ENCODE peak calls at places on chromosome 6, in four cellular contexts. R is left ventricle myocardium inferior, Y is AG09309, X is PC-9. W is an unnamed sample.

GRCh38 chr6:36241728-36242127 is 28.1 kb upstream of the PNPLA1 start:
- DNase-seq in R (no peak), Y (no peak), X (no peak), W (no peak)

GRCh38 chr6:9537381-9537780 is 877.5 kb downstream of the TFAP2A start:
- DNase-seq in X (no peak), Y (peak; percentile 53), R (no peak), W (no peak)

GRCh38 chr6:112128208-112128607 is 40.8 kb downstream of the FAM229B start:
- DNase-seq in R (no peak), Y (no peak), X (no peak), W (no peak)

GRCh38 chr6:87932361-87932760 is 115.3 kb upstream of the SPACA1 start:
- DNase-seq in X (no peak), R (no peak), Y (no peak), W (no peak)

GRCh38 chr6:167549187-167549586 is 224.3 kb downstream of the TTLL2 start:
- DNase-seq in Y (no peak), R (no peak), X (no peak), W (no peak)

GRCh38 chr6:82268301-82268846 is 20.8 kb upstream of the IBTK start:
- DNase-seq in Y (no peak), X (no peak), R (no peak), W (no peak)

GRCh38 chr6:110075406-110075805 is 97.3 kb downstream of the GPR6 start:
- DNase-seq in Y (no peak), R (no peak), X (no peak), W (no peak)

GRCh38 chr6:3418521-3419060 is 38.3 kb downstream of the SLC22A23 start:
- DNase-seq in X (peak; percentile 90), R (no peak), Y (no peak), W (peak; percentile 33)

GRCh38 chr6:111715321-111715720 is 109.6 kb upstream of the TRAF3IP2 start:
- DNase-seq in R (no peak), X (no peak), Y (no peak), W (no peak)

GRCh38 chr6:115310156-115310555 is 750.5 kb downstream of the FRK start:
- DNase-seq in Y (no peak), X (no peak), R (no peak), W (no peak)

GRCh38 chr6:160088774-160089533 is 32.7 kb upstream of the SLC22A1 start:
- DNase-seq in R (no peak), Y (no peak), X (no peak), W (no peak)

GRCh38 chr6:26543953-26544352 is 5.8 kb downstream of the HMGN4 start:
- DNase-seq in X (no peak), R (no peak), Y (no peak), W (no peak)

GRCh38 chr6:125169058-125169457 is 15.5 kb downstream of the TPD52L1 start:
- DNase-seq in R (no peak), Y (no peak), X (no peak), W (no peak)

GRCh38 chr6:132236281-132236680 is 165.0 kb downstream of the MOXD1 start:
- DNase-seq in R (no peak), Y (no peak), X (no peak), W (no peak)

GRCh38 chr6:52749546-52750152 is 13.6 kb downstream of the GSTA2 start:
- DNase-seq in X (no peak), R (no peak), Y (no peak), W (no peak)

DNA sequence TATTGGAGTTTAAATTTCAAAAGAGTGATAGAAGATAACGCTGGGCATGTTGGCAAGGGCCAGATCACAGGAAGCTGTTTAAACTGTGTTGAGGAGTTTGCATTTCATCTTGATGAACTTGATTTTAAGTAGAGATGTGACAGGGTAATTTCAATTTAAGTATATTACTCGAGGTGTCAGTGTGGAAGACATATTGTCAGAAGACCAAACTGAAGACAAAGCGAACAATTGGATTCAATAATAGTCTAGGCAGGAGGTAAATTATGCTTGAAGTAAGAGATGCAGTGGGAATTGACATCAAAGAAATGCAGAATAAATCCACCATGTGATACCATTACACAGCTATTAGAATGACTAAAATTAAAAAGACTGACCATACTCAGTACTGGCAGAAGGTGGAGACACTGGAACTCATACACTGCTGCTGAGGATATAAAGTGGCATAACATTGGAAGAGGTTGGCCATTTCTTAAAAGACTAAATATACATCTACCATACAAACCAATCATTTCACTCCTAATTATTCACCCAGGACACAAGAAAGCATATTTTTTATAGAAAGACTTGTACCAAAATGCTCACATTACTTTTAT is 240.8 kb downstream of the ARHGAP18 start:
- DNase-seq in X (no peak), R (no peak), Y (no peak), W (no peak)
- TF ChIP-seq CTCF in X (no peak), R (no peak), Y (peak; percentile 22), W (peak; percentile 27)

DNA sequence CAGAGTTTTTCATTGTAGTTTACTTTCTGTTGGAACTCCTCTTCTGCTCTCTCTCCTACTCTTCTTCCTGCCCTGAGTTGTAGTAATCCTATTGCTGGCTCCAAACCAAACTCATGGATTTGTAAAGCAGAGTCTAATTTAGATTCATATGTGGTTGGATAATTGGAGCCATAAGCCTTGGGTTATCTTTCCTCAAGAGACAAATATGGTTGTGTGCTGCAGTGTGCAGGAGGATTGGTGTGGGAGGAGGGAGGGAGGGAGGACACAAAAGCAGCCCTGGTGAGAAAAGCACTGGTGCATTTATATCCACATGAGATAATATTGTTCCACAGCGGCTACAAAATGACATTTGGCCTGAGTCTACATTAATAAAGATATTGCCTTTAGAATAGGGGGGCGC is 4.2 kb downstream of the HLA-G start:
- DNase-seq in Y (no peak), R (no peak), X (no peak), W (no peak)
- TF ChIP-seq CTCF in Y (no peak), R (no peak), X (no peak), W (no peak)

GRCh38 chr6:100283288-100283687 is 181.4 kb downstream of the SIM1 start:
- DNase-seq in X (peak; percentile 76), Y (peak; percentile 24), R (no peak), W (no peak)
- TF ChIP-seq CTCF in X (no peak), Y (no peak), R (no peak), W (peak; percentile 32)

GRCh38 chr6:43509142-43509983 is 783 bp downstream of the LRRC73 start:
- DNase-seq in X (no peak), R (no peak), Y (no peak), W (no peak)
- TF ChIP-seq CTCF in X (no peak), R (no peak), Y (no peak), W (no peak)

DNA sequence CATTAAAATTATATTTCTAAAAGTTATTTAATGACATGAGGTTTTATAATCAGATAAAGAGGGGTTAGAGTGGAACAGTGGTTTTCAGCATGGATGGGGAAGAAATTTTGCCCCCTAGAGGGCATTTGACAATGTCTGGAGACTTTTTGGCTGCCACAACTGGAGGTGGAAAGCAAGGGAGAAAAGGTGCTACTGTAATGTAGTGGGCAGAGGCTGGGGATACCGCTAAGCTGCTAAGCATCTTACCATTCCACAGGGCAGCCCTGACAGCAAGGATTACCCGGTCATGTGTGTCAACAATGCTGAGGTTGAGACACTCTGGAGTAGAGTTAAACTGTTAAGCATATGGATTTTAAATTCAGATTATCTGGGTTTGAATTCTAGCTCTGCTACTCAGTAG is 52.9 kb upstream of the FABP7 start:
- DNase-seq in R (no peak), X (peak; percentile 8), Y (no peak), W (no peak)
- TF ChIP-seq CTCF in R (peak; percentile 40), X (peak; percentile 83), Y (peak; percentile 63), W (peak; percentile 75)

DNA sequence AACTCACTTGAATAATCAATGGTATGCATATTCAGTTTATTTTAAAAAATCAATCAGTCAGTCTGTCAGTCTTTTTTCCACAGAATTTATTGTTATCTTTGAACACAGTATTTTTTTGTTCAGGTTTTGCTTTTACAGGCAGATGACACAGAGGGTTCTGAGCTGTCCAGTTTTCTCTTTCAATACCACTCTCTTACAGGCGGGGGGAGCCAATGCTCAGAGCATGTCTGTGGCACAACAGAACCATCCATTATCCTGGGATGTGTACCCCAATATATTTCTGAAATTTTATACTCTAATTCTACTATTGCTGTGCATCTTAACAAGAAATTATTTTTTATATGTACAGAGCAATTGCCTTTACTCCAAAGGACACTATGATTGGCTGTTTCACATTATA is 21.2 kb downstream of the ROS1 start:
- DNase-seq in R (no peak), X (no peak), Y (no peak), W (no peak)
- TF ChIP-seq CTCF in R (no peak), X (peak; percentile 60), Y (peak; percentile 11), W (peak; percentile 72)

DNA sequence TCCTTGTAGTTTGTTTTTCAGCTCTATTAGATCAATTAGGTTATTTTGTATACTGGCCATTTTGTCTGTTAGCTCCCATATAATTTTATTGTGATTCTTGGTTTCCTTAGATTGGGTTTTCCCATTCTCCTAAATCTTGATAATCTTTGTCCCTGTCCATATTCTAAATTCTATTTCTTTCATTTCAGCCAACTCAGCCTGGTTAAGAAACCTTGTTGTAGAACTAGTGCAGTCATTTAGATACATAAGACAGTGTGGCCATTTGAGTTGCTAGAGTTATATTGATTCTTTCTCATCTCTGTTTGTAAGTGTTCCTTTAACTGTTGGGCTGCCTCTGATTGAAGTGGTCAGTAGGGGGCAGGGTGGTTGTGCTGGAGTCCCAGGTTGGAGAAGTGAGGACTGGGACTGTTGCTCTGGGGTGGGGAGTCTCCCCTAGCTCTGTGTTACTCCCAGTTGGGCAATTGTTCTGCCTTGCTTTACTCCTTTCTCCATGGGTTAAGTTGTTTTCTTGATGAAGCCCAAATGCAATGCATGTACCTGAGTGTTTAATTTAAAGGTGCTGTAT is 98.8 kb upstream of the NRN1 start:
- DNase-seq in R (no peak), Y (no peak), X (no peak), W (no peak)
- TF ChIP-seq CTCF in R (no peak), Y (no peak), X (no peak), W (peak; percentile 46)

DNA sequence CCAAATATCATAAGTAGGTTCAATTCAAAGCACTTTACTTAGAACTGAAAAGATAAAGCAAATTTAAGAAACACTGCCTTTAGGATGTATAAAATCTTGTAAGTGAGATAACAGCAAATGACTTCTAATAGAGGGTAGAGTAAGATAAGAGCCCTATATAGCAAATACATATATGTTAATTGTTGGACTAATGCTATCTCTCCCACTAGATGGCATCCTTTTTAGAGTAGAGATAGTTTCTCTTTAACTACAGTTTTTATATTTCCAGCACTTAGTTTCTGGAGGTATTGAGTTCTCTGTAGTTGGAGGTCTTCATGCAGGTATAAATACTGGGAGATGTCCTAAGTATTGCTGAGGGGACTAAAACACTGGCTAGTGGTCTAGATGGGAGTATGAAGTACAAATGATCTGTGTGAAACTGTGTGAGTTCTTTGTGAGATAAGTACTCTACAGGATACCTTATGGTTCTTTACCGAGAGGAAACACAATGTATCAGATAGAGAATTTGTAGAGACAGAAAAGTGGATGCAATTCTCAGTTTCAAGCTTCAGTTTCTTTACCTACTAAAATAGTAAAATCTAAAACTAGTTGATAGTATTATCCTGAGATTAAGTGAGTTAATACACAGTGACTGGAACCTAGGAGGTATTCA is 399.3 kb downstream of the KHDRBS2 start:
- DNase-seq in R (no peak), Y (no peak), X (no peak), W (no peak)
- TF ChIP-seq CTCF in R (no peak), Y (no peak), X (no peak), W (peak; percentile 68)

GRCh38 chr6:57435475-57436163 is 118.2 kb downstream of the PRIM2 start:
- DNase-seq in R (no peak), Y (no peak), X (no peak), W (no peak)
- TF ChIP-seq CTCF in R (no peak), Y (no peak), X (no peak), W (no peak)

GRCh38 chr6:127968394-127968793 is 67.5 kb upstream of the THEMIS start:
- DNase-seq in Y (no peak), X (no peak), R (no peak), W (no peak)
- TF ChIP-seq CTCF in Y (no peak), X (peak; percentile 48), R (no peak), W (peak; percentile 64)

W was measured in chondrocyte.